ENCODE peak calls at places on chromosomes 6 and 20, in four cellular contexts. One of them, this sample, is unnamed.

GRCh38 chr20:50857348-50857747 is 62.5 kb downstream of the BCAS4 start:
- ATAC-seq in activated naive CD8-positive, alpha-beta T cell treated with anti-CD3 and anti-CD28 coated beads, Interleukin-2, amount 50 U/mL, for 24 hours: no peak
- ATAC-seq in activated naive CD4-positive, alpha-beta T cell treated with anti-CD3 and anti-CD28 coated beads, Interleukin-2, amount 50 U/mL, for 72 hours: no peak
- ATAC-seq in stimulated activated naive CD8-positive, alpha-beta T cell treated with anti-CD3 and anti-CD28 coated beads, Interleukin-15, amount 100 ng/mL, for 72 hours: no peak
- ATAC-seq in this sample: no peak

GRCh38 chr20:4815618-4816017 is 93.9 kb downstream of the PRND start:
- ATAC-seq in activated naive CD8-positive, alpha-beta T cell treated with anti-CD3 and anti-CD28 coated beads, Interleukin-2, amount 50 U/mL, for 24 hours: no peak
- ATAC-seq in activated naive CD4-positive, alpha-beta T cell treated with anti-CD3 and anti-CD28 coated beads, Interleukin-2, amount 50 U/mL, for 72 hours: no peak
- ATAC-seq in stimulated activated naive CD8-positive, alpha-beta T cell treated with anti-CD3 and anti-CD28 coated beads, Interleukin-15, amount 100 ng/mL, for 72 hours: no peak
- ATAC-seq in this sample: no peak

GRCh38 chr20:40449974-40450616 is 238.9 kb downstream of the MAFB start:
- ATAC-seq in activated naive CD8-positive, alpha-beta T cell treated with anti-CD3 and anti-CD28 coated beads, Interleukin-2, amount 50 U/mL, for 24 hours: no peak
- ATAC-seq in activated naive CD4-positive, alpha-beta T cell treated with anti-CD3 and anti-CD28 coated beads, Interleukin-2, amount 50 U/mL, for 72 hours: no peak
- ATAC-seq in stimulated activated naive CD8-positive, alpha-beta T cell treated with anti-CD3 and anti-CD28 coated beads, Interleukin-15, amount 100 ng/mL, for 72 hours: no peak
- ATAC-seq in this sample: no peak

GRCh38 chr20:10079964-10080363 is 45.2 kb downstream of the ANKEF1 start:
- ATAC-seq in activated naive CD8-positive, alpha-beta T cell treated with anti-CD3 and anti-CD28 coated beads, Interleukin-2, amount 50 U/mL, for 24 hours: no peak
- ATAC-seq in activated naive CD4-positive, alpha-beta T cell treated with anti-CD3 and anti-CD28 coated beads, Interleukin-2, amount 50 U/mL, for 72 hours: no peak
- ATAC-seq in stimulated activated naive CD8-positive, alpha-beta T cell treated with anti-CD3 and anti-CD28 coated beads, Interleukin-15, amount 100 ng/mL, for 72 hours: no peak
- ATAC-seq in this sample: no peak

GRCh38 chr6:29617782-29618557 is 15.0 kb downstream of the GABBR1 start:
- ATAC-seq in activated naive CD8-positive, alpha-beta T cell treated with anti-CD3 and anti-CD28 coated beads, Interleukin-2, amount 50 U/mL, for 24 hours: no peak
- ATAC-seq in activated naive CD4-positive, alpha-beta T cell treated with anti-CD3 and anti-CD28 coated beads, Interleukin-2, amount 50 U/mL, for 72 hours: no peak
- ATAC-seq in stimulated activated naive CD8-positive, alpha-beta T cell treated with anti-CD3 and anti-CD28 coated beads, Interleukin-15, amount 100 ng/mL, for 72 hours: no peak
- ATAC-seq in this sample: no peak

GRCh38 chr20:36872857-36873256 is 3.1 kb upstream of the TLDC2 start:
- ATAC-seq in activated naive CD8-positive, alpha-beta T cell treated with anti-CD3 and anti-CD28 coated beads, Interleukin-2, amount 50 U/mL, for 24 hours: no peak
- ATAC-seq in activated naive CD4-positive, alpha-beta T cell treated with anti-CD3 and anti-CD28 coated beads, Interleukin-2, amount 50 U/mL, for 72 hours: no peak
- ATAC-seq in stimulated activated naive CD8-positive, alpha-beta T cell treated with anti-CD3 and anti-CD28 coated beads, Interleukin-15, amount 100 ng/mL, for 72 hours: no peak
- ATAC-seq in this sample: no peak

GRCh38 chr6:379367-380181 is 12.0 kb upstream of the IRF4 start:
- ATAC-seq in activated naive CD8-positive, alpha-beta T cell treated with anti-CD3 and anti-CD28 coated beads, Interleukin-2, amount 50 U/mL, for 24 hours: no peak
- ATAC-seq in activated naive CD4-positive, alpha-beta T cell treated with anti-CD3 and anti-CD28 coated beads, Interleukin-2, amount 50 U/mL, for 72 hours: no peak
- ATAC-seq in stimulated activated naive CD8-positive, alpha-beta T cell treated with anti-CD3 and anti-CD28 coated beads, Interleukin-15, amount 100 ng/mL, for 72 hours: peak; percentile 51
- ATAC-seq in this sample: no peak

GRCh38 chr20:21981179-21981578 is 275.7 kb downstream of the PAX1 start:
- ATAC-seq in activated naive CD8-positive, alpha-beta T cell treated with anti-CD3 and anti-CD28 coated beads, Interleukin-2, amount 50 U/mL, for 24 hours: no peak
- ATAC-seq in activated naive CD4-positive, alpha-beta T cell treated with anti-CD3 and anti-CD28 coated beads, Interleukin-2, amount 50 U/mL, for 72 hours: no peak
- ATAC-seq in stimulated activated naive CD8-positive, alpha-beta T cell treated with anti-CD3 and anti-CD28 coated beads, Interleukin-15, amount 100 ng/mL, for 72 hours: no peak
- ATAC-seq in this sample: no peak

GRCh38 chr6:163843194-163843593 is 428.7 kb downstream of the QKI start:
- ATAC-seq in activated naive CD8-positive, alpha-beta T cell treated with anti-CD3 and anti-CD28 coated beads, Interleukin-2, amount 50 U/mL, for 24 hours: no peak
- ATAC-seq in activated naive CD4-positive, alpha-beta T cell treated with anti-CD3 and anti-CD28 coated beads, Interleukin-2, amount 50 U/mL, for 72 hours: no peak
- ATAC-seq in stimulated activated naive CD8-positive, alpha-beta T cell treated with anti-CD3 and anti-CD28 coated beads, Interleukin-15, amount 100 ng/mL, for 72 hours: no peak
- ATAC-seq in this sample: no peak

GRCh38 chr6:56378507-56378906 is 131.1 kb upstream of the COL21A1 start:
- ATAC-seq in activated naive CD8-positive, alpha-beta T cell treated with anti-CD3 and anti-CD28 coated beads, Interleukin-2, amount 50 U/mL, for 24 hours: no peak
- ATAC-seq in activated naive CD4-positive, alpha-beta T cell treated with anti-CD3 and anti-CD28 coated beads, Interleukin-2, amount 50 U/mL, for 72 hours: no peak
- ATAC-seq in stimulated activated naive CD8-positive, alpha-beta T cell treated with anti-CD3 and anti-CD28 coated beads, Interleukin-15, amount 100 ng/mL, for 72 hours: no peak
- ATAC-seq in this sample: no peak

GRCh38 chr6:32189742-32190053 is 304 bp downstream of the PBX2 start:
- ATAC-seq in activated naive CD8-positive, alpha-beta T cell treated with anti-CD3 and anti-CD28 coated beads, Interleukin-2, amount 50 U/mL, for 24 hours: no peak
- ATAC-seq in activated naive CD4-positive, alpha-beta T cell treated with anti-CD3 and anti-CD28 coated beads, Interleukin-2, amount 50 U/mL, for 72 hours: no peak
- ATAC-seq in stimulated activated naive CD8-positive, alpha-beta T cell treated with anti-CD3 and anti-CD28 coated beads, Interleukin-15, amount 100 ng/mL, for 72 hours: peak; percentile 2
- ATAC-seq in this sample: no peak

GRCh38 chr6:112366695-112367546 is 19.8 kb downstream of the RFPL4B start:
- ATAC-seq in activated naive CD8-positive, alpha-beta T cell treated with anti-CD3 and anti-CD28 coated beads, Interleukin-2, amount 50 U/mL, for 24 hours: no peak
- ATAC-seq in activated naive CD4-positive, alpha-beta T cell treated with anti-CD3 and anti-CD28 coated beads, Interleukin-2, amount 50 U/mL, for 72 hours: no peak
- ATAC-seq in stimulated activated naive CD8-positive, alpha-beta T cell treated with anti-CD3 and anti-CD28 coated beads, Interleukin-15, amount 100 ng/mL, for 72 hours: peak; percentile 48
- ATAC-seq in this sample: no peak

GRCh38 chr6:45557454-45557853 is 179.7 kb upstream of the SUPT3H start:
- ATAC-seq in activated naive CD8-positive, alpha-beta T cell treated with anti-CD3 and anti-CD28 coated beads, Interleukin-2, amount 50 U/mL, for 24 hours: no peak
- ATAC-seq in activated naive CD4-positive, alpha-beta T cell treated with anti-CD3 and anti-CD28 coated beads, Interleukin-2, amount 50 U/mL, for 72 hours: no peak
- ATAC-seq in stimulated activated naive CD8-positive, alpha-beta T cell treated with anti-CD3 and anti-CD28 coated beads, Interleukin-15, amount 100 ng/mL, for 72 hours: no peak
- ATAC-seq in this sample: no peak

GRCh38 chr6:153063936-153064335 is 61.4 kb upstream of the MTRF1L start:
- ATAC-seq in activated naive CD8-positive, alpha-beta T cell treated with anti-CD3 and anti-CD28 coated beads, Interleukin-2, amount 50 U/mL, for 24 hours: no peak
- ATAC-seq in activated naive CD4-positive, alpha-beta T cell treated with anti-CD3 and anti-CD28 coated beads, Interleukin-2, amount 50 U/mL, for 72 hours: no peak
- ATAC-seq in stimulated activated naive CD8-positive, alpha-beta T cell treated with anti-CD3 and anti-CD28 coated beads, Interleukin-15, amount 100 ng/mL, for 72 hours: no peak
- ATAC-seq in this sample: no peak

GRCh38 chr20:54078296-54078695 is 7.9 kb upstream of the BCAS1 start:
- ATAC-seq in activated naive CD8-positive, alpha-beta T cell treated with anti-CD3 and anti-CD28 coated beads, Interleukin-2, amount 50 U/mL, for 24 hours: no peak
- ATAC-seq in activated naive CD4-positive, alpha-beta T cell treated with anti-CD3 and anti-CD28 coated beads, Interleukin-2, amount 50 U/mL, for 72 hours: peak; percentile 51
- ATAC-seq in stimulated activated naive CD8-positive, alpha-beta T cell treated with anti-CD3 and anti-CD28 coated beads, Interleukin-15, amount 100 ng/mL, for 72 hours: peak; percentile 54
- ATAC-seq in this sample: peak; percentile 52

GRCh38 chr6:109062216-109062615 is 32.4 kb downstream of the SESN1 start:
- ATAC-seq in activated naive CD8-positive, alpha-beta T cell treated with anti-CD3 and anti-CD28 coated beads, Interleukin-2, amount 50 U/mL, for 24 hours: no peak
- ATAC-seq in activated naive CD4-positive, alpha-beta T cell treated with anti-CD3 and anti-CD28 coated beads, Interleukin-2, amount 50 U/mL, for 72 hours: no peak
- ATAC-seq in stimulated activated naive CD8-positive, alpha-beta T cell treated with anti-CD3 and anti-CD28 coated beads, Interleukin-15, amount 100 ng/mL, for 72 hours: no peak
- ATAC-seq in this sample: no peak

GRCh38 chr20:63933646-63934045 is 22.6 kb downstream of the UCKL1 start:
- ATAC-seq in activated naive CD8-positive, alpha-beta T cell treated with anti-CD3 and anti-CD28 coated beads, Interleukin-2, amount 50 U/mL, for 24 hours: no peak
- ATAC-seq in activated naive CD4-positive, alpha-beta T cell treated with anti-CD3 and anti-CD28 coated beads, Interleukin-2, amount 50 U/mL, for 72 hours: no peak
- ATAC-seq in stimulated activated naive CD8-positive, alpha-beta T cell treated with anti-CD3 and anti-CD28 coated beads, Interleukin-15, amount 100 ng/mL, for 72 hours: no peak
- ATAC-seq in this sample: no peak

GRCh38 chr6:35801148-35801547 is 4.0 kb upstream of the LHFPL5 start:
- ATAC-seq in activated naive CD8-positive, alpha-beta T cell treated with anti-CD3 and anti-CD28 coated beads, Interleukin-2, amount 50 U/mL, for 24 hours: no peak
- ATAC-seq in activated naive CD4-positive, alpha-beta T cell treated with anti-CD3 and anti-CD28 coated beads, Interleukin-2, amount 50 U/mL, for 72 hours: no peak
- ATAC-seq in stimulated activated naive CD8-positive, alpha-beta T cell treated with anti-CD3 and anti-CD28 coated beads, Interleukin-15, amount 100 ng/mL, for 72 hours: no peak
- ATAC-seq in this sample: no peak

GRCh38 chr6:83890520-83890919 is 31.0 kb downstream of the CYB5R4 start:
- ATAC-seq in activated naive CD8-positive, alpha-beta T cell treated with anti-CD3 and anti-CD28 coated beads, Interleukin-2, amount 50 U/mL, for 24 hours: no peak
- ATAC-seq in activated naive CD4-positive, alpha-beta T cell treated with anti-CD3 and anti-CD28 coated beads, Interleukin-2, amount 50 U/mL, for 72 hours: no peak
- ATAC-seq in stimulated activated naive CD8-positive, alpha-beta T cell treated with anti-CD3 and anti-CD28 coated beads, Interleukin-15, amount 100 ng/mL, for 72 hours: no peak
- ATAC-seq in this sample: no peak

GRCh38 chr6:109804020-109804419 is 112.9 kb downstream of the FIG4 start:
- ATAC-seq in activated naive CD8-positive, alpha-beta T cell treated with anti-CD3 and anti-CD28 coated beads, Interleukin-2, amount 50 U/mL, for 24 hours: peak; percentile 71
- ATAC-seq in activated naive CD4-positive, alpha-beta T cell treated with anti-CD3 and anti-CD28 coated beads, Interleukin-2, amount 50 U/mL, for 72 hours: no peak
- ATAC-seq in stimulated activated naive CD8-positive, alpha-beta T cell treated with anti-CD3 and anti-CD28 coated beads, Interleukin-15, amount 100 ng/mL, for 72 hours: no peak
- ATAC-seq in this sample: no peak

GRCh38 chr20:9617062-9617461 is 102.7 kb downstream of the LAMP5 start:
- ATAC-seq in activated naive CD8-positive, alpha-beta T cell treated with anti-CD3 and anti-CD28 coated beads, Interleukin-2, amount 50 U/mL, for 24 hours: peak; percentile 61
- ATAC-seq in activated naive CD4-positive, alpha-beta T cell treated with anti-CD3 and anti-CD28 coated beads, Interleukin-2, amount 50 U/mL, for 72 hours: peak; percentile 49
- ATAC-seq in stimulated activated naive CD8-positive, alpha-beta T cell treated with anti-CD3 and anti-CD28 coated beads, Interleukin-15, amount 100 ng/mL, for 72 hours: peak; percentile 57
- ATAC-seq in this sample: peak; percentile 48

GRCh38 chr20:4470375-4470774 is 251.3 kb upstream of the PRND start:
- ATAC-seq in activated naive CD8-positive, alpha-beta T cell treated with anti-CD3 and anti-CD28 coated beads, Interleukin-2, amount 50 U/mL, for 24 hours: no peak
- ATAC-seq in activated naive CD4-positive, alpha-beta T cell treated with anti-CD3 and anti-CD28 coated beads, Interleukin-2, amount 50 U/mL, for 72 hours: no peak
- ATAC-seq in stimulated activated naive CD8-positive, alpha-beta T cell treated with anti-CD3 and anti-CD28 coated beads, Interleukin-15, amount 100 ng/mL, for 72 hours: no peak
- ATAC-seq in this sample: no peak

GRCh38 chr6:44135173-44135748 is 7.9 kb downstream of the TMEM63B start:
- ATAC-seq in activated naive CD8-positive, alpha-beta T cell treated with anti-CD3 and anti-CD28 coated beads, Interleukin-2, amount 50 U/mL, for 24 hours: no peak
- ATAC-seq in activated naive CD4-positive, alpha-beta T cell treated with anti-CD3 and anti-CD28 coated beads, Interleukin-2, amount 50 U/mL, for 72 hours: no peak
- ATAC-seq in stimulated activated naive CD8-positive, alpha-beta T cell treated with anti-CD3 and anti-CD28 coated beads, Interleukin-15, amount 100 ng/mL, for 72 hours: no peak
- ATAC-seq in this sample: no peak

GRCh38 chr6:137258170-137258569 is 39.0 kb upstream of the IFNGR1 start:
- ATAC-seq in activated naive CD8-positive, alpha-beta T cell treated with anti-CD3 and anti-CD28 coated beads, Interleukin-2, amount 50 U/mL, for 24 hours: peak; percentile 59
- ATAC-seq in activated naive CD4-positive, alpha-beta T cell treated with anti-CD3 and anti-CD28 coated beads, Interleukin-2, amount 50 U/mL, for 72 hours: peak; percentile 16
- ATAC-seq in stimulated activated naive CD8-positive, alpha-beta T cell treated with anti-CD3 and anti-CD28 coated beads, Interleukin-15, amount 100 ng/mL, for 72 hours: no peak
- ATAC-seq in this sample: peak; percentile 57

GRCh38 chr6:88612631-88613030 is 350.8 kb downstream of the RNGTT start:
- ATAC-seq in activated naive CD8-positive, alpha-beta T cell treated with anti-CD3 and anti-CD28 coated beads, Interleukin-2, amount 50 U/mL, for 24 hours: no peak
- ATAC-seq in activated naive CD4-positive, alpha-beta T cell treated with anti-CD3 and anti-CD28 coated beads, Interleukin-2, amount 50 U/mL, for 72 hours: no peak
- ATAC-seq in stimulated activated naive CD8-positive, alpha-beta T cell treated with anti-CD3 and anti-CD28 coated beads, Interleukin-15, amount 100 ng/mL, for 72 hours: no peak
- ATAC-seq in this sample: no peak

GRCh38 chr20:33929917-33930316 is 63.8 kb upstream of the RALY start:
- ATAC-seq in activated naive CD8-positive, alpha-beta T cell treated with anti-CD3 and anti-CD28 coated beads, Interleukin-2, amount 50 U/mL, for 24 hours: no peak
- ATAC-seq in activated naive CD4-positive, alpha-beta T cell treated with anti-CD3 and anti-CD28 coated beads, Interleukin-2, amount 50 U/mL, for 72 hours: no peak
- ATAC-seq in stimulated activated naive CD8-positive, alpha-beta T cell treated with anti-CD3 and anti-CD28 coated beads, Interleukin-15, amount 100 ng/mL, for 72 hours: no peak
- ATAC-seq in this sample: no peak